ENCODE peak calls at places on chromosome 10, in ten cellular contexts. One of them, this sample, is unnamed.
A peak's percentile ranks its signal among the peaks of the same experiment; 100 is the strongest.

GRCh38 chr10:30219977-30220751 is 128.9 kb downstream of the MTPAP start:
- DNase-seq in upper lobe of right lung: no peak
- DNase-seq in AG04450: no peak
- DNase-seq in ovary: no peak
- DNase-seq in DMS79: no peak
- DNase-seq in activated T-helper 1 cell treated with anti-CD3 and anti-CD28 coated beads, Interleukin-2, amount 50 U/mL, for 16 hours: no peak
- DNase-seq in left ventricle myocardium inferior: no peak
- DNase-seq in neural progenitor cell: peak; percentile 6
- DNase-seq in AG09309: peak; percentile 11
- DNase-seq in breast epithelium: no peak
- DNase-seq in this sample: no peak

GRCh38 chr10:130961506-130962239 is 349.8 kb downstream of the TCERG1L start:
- DNase-seq in breast epithelium: no peak
- DNase-seq in DMS79: no peak
- DNase-seq in left ventricle myocardium inferior: no peak
- DNase-seq in AG04450: no peak
- DNase-seq in upper lobe of right lung: no peak
- DNase-seq in activated T-helper 1 cell treated with anti-CD3 and anti-CD28 coated beads, Interleukin-2, amount 50 U/mL, for 16 hours: no peak
- DNase-seq in ovary: no peak
- DNase-seq in neural progenitor cell: no peak
- DNase-seq in AG09309: no peak
- DNase-seq in this sample: no peak

GRCh38 chr10:121910673-121911420 is 17.0 kb downstream of the ATE1 start:
- DNase-seq in activated T-helper 1 cell treated with anti-CD3 and anti-CD28 coated beads, Interleukin-2, amount 50 U/mL, for 16 hours: no peak
- DNase-seq in AG04450: peak; percentile 54
- DNase-seq in upper lobe of right lung: no peak
- DNase-seq in left ventricle myocardium inferior: no peak
- DNase-seq in AG09309: no peak
- DNase-seq in ovary: no peak
- DNase-seq in DMS79: no peak
- DNase-seq in neural progenitor cell: no peak
- DNase-seq in breast epithelium: no peak
- DNase-seq in this sample: no peak

GRCh38 chr10:2925631-2926030 is 141.7 kb upstream of the PFKP start:
- DNase-seq in ovary: no peak
- DNase-seq in activated T-helper 1 cell treated with anti-CD3 and anti-CD28 coated beads, Interleukin-2, amount 50 U/mL, for 16 hours: no peak
- DNase-seq in DMS79: peak; percentile 7
- DNase-seq in breast epithelium: peak; percentile 62
- DNase-seq in neural progenitor cell: no peak
- DNase-seq in left ventricle myocardium inferior: peak; percentile 43
- DNase-seq in upper lobe of right lung: no peak
- DNase-seq in AG04450: no peak
- DNase-seq in AG09309: no peak
- DNase-seq in this sample: no peak

GRCh38 chr10:29826221-29826620 is 191.4 kb upstream of the SVIL start:
- DNase-seq in upper lobe of right lung: no peak
- DNase-seq in ovary: no peak
- DNase-seq in DMS79: no peak
- DNase-seq in AG04450: no peak
- DNase-seq in neural progenitor cell: no peak
- DNase-seq in breast epithelium: no peak
- DNase-seq in activated T-helper 1 cell treated with anti-CD3 and anti-CD28 coated beads, Interleukin-2, amount 50 U/mL, for 16 hours: no peak
- DNase-seq in left ventricle myocardium inferior: no peak
- DNase-seq in AG09309: no peak
- DNase-seq in this sample: peak; percentile 32

GRCh38 chr10:500876-501275 is 188.6 kb downstream of the DIP2C start:
- DNase-seq in DMS79: no peak
- DNase-seq in left ventricle myocardium inferior: no peak
- DNase-seq in AG04450: no peak
- DNase-seq in upper lobe of right lung: no peak
- DNase-seq in AG09309: no peak
- DNase-seq in activated T-helper 1 cell treated with anti-CD3 and anti-CD28 coated beads, Interleukin-2, amount 50 U/mL, for 16 hours: no peak
- DNase-seq in neural progenitor cell: no peak
- DNase-seq in ovary: no peak
- DNase-seq in breast epithelium: no peak
- DNase-seq in this sample: no peak

GRCh38 chr10:77550378-77550777 is 87.2 kb downstream of the KCNMA1 start:
- DNase-seq in AG09309: no peak
- DNase-seq in left ventricle myocardium inferior: no peak
- DNase-seq in neural progenitor cell: no peak
- DNase-seq in upper lobe of right lung: no peak
- DNase-seq in activated T-helper 1 cell treated with anti-CD3 and anti-CD28 coated beads, Interleukin-2, amount 50 U/mL, for 16 hours: no peak
- DNase-seq in AG04450: no peak
- DNase-seq in breast epithelium: no peak
- DNase-seq in DMS79: no peak
- DNase-seq in ovary: no peak
- DNase-seq in this sample: no peak

GRCh38 chr10:132344386-132344785 is 12.4 kb downstream of the LRRC27 start:
- DNase-seq in AG09309: no peak
- DNase-seq in ovary: no peak
- DNase-seq in upper lobe of right lung: no peak
- DNase-seq in AG04450: no peak
- DNase-seq in DMS79: no peak
- DNase-seq in left ventricle myocardium inferior: no peak
- DNase-seq in breast epithelium: no peak
- DNase-seq in neural progenitor cell: no peak
- DNase-seq in activated T-helper 1 cell treated with anti-CD3 and anti-CD28 coated beads, Interleukin-2, amount 50 U/mL, for 16 hours: no peak
- DNase-seq in this sample: no peak

GRCh38 chr10:116968331-116968730 is 36.7 kb downstream of the SHTN1 start:
- DNase-seq in upper lobe of right lung: no peak
- DNase-seq in left ventricle myocardium inferior: no peak
- DNase-seq in activated T-helper 1 cell treated with anti-CD3 and anti-CD28 coated beads, Interleukin-2, amount 50 U/mL, for 16 hours: no peak
- DNase-seq in DMS79: no peak
- DNase-seq in neural progenitor cell: no peak
- DNase-seq in AG09309: no peak
- DNase-seq in breast epithelium: no peak
- DNase-seq in AG04450: no peak
- DNase-seq in ovary: no peak
- DNase-seq in this sample: no peak

GRCh38 chr10:28774051-28774995 is 97.0 kb downstream of the BAMBI start:
- DNase-seq in AG09309: no peak
- DNase-seq in ovary: no peak
- DNase-seq in breast epithelium: no peak
- DNase-seq in upper lobe of right lung: no peak
- DNase-seq in activated T-helper 1 cell treated with anti-CD3 and anti-CD28 coated beads, Interleukin-2, amount 50 U/mL, for 16 hours: no peak
- DNase-seq in left ventricle myocardium inferior: no peak
- DNase-seq in AG04450: no peak
- DNase-seq in DMS79: no peak
- DNase-seq in neural progenitor cell: peak; percentile 14
- DNase-seq in this sample: no peak

GRCh38 chr10:3094565-3095168 is 27.3 kb downstream of the PFKP start:
- DNase-seq in neural progenitor cell: peak; percentile 23
- DNase-seq in AG09309: no peak
- DNase-seq in breast epithelium: no peak
- DNase-seq in AG04450: no peak
- DNase-seq in ovary: no peak
- DNase-seq in upper lobe of right lung: no peak
- DNase-seq in left ventricle myocardium inferior: no peak
- DNase-seq in DMS79: no peak
- DNase-seq in activated T-helper 1 cell treated with anti-CD3 and anti-CD28 coated beads, Interleukin-2, amount 50 U/mL, for 16 hours: no peak
- DNase-seq in this sample: no peak

GRCh38 chr10:59557052-59557451 is 152.6 kb downstream of the SLC16A9 start:
- DNase-seq in AG09309: no peak
- DNase-seq in AG04450: no peak
- DNase-seq in ovary: no peak
- DNase-seq in breast epithelium: no peak
- DNase-seq in DMS79: no peak
- DNase-seq in neural progenitor cell: peak; percentile 68
- DNase-seq in upper lobe of right lung: no peak
- DNase-seq in left ventricle myocardium inferior: no peak
- DNase-seq in activated T-helper 1 cell treated with anti-CD3 and anti-CD28 coated beads, Interleukin-2, amount 50 U/mL, for 16 hours: no peak
- DNase-seq in this sample: no peak

GRCh38 chr10:133325761-133326463 is 10.8 kb downstream of the CALY start:
- DNase-seq in AG09309: no peak
- DNase-seq in neural progenitor cell: peak; percentile 54
- DNase-seq in breast epithelium: no peak
- DNase-seq in AG04450: no peak
- DNase-seq in ovary: no peak
- DNase-seq in upper lobe of right lung: no peak
- DNase-seq in DMS79: no peak
- DNase-seq in activated T-helper 1 cell treated with anti-CD3 and anti-CD28 coated beads, Interleukin-2, amount 50 U/mL, for 16 hours: no peak
- DNase-seq in left ventricle myocardium inferior: no peak
- DNase-seq in this sample: no peak

GRCh38 chr10:102621418-102622325 is 22.6 kb upstream of the TRIM8 start:
- DNase-seq in DMS79: no peak
- DNase-seq in breast epithelium: no peak
- DNase-seq in activated T-helper 1 cell treated with anti-CD3 and anti-CD28 coated beads, Interleukin-2, amount 50 U/mL, for 16 hours: no peak
- DNase-seq in upper lobe of right lung: no peak
- DNase-seq in neural progenitor cell: no peak
- DNase-seq in AG04450: no peak
- DNase-seq in ovary: no peak
- DNase-seq in left ventricle myocardium inferior: no peak
- DNase-seq in AG09309: no peak
- DNase-seq in this sample: no peak

GRCh38 chr10:129953541-129954031 is 10.5 kb downstream of the EBF3 start:
- DNase-seq in breast epithelium: no peak
- DNase-seq in ovary: no peak
- DNase-seq in AG09309: no peak
- DNase-seq in upper lobe of right lung: no peak
- DNase-seq in DMS79: no peak
- DNase-seq in neural progenitor cell: no peak
- DNase-seq in AG04450: no peak
- DNase-seq in activated T-helper 1 cell treated with anti-CD3 and anti-CD28 coated beads, Interleukin-2, amount 50 U/mL, for 16 hours: no peak
- DNase-seq in left ventricle myocardium inferior: no peak
- DNase-seq in this sample: no peak

This sample was measured in keratinocyte.